ENCODE peak calls at places on chromosomes 6 and 20, in five cellular contexts. E, D, G, Y and M are unnamed samples.

GRCh38 chr6:41546866-41547798 is 951 bp downstream of the FOXP4 start:
- DNase-seq in G (no peak), E (no peak), Y (peak), D (no peak), M (peak)

GRCh38 chr6:69704916-69705315 is 91.9 kb downstream of the LMBRD1 start:
- DNase-seq in E (no peak), G (no peak), D (no peak), Y (no peak), M (no peak)

GRCh38 chr20:22438926-22439325 is 145.4 kb downstream of the FOXA2 start:
- DNase-seq in D (no peak), Y (no peak), E (no peak), G (no peak), M (no peak)

GRCh38 chr6:53042112-53042511 is 23.1 kb upstream of the FBXO9 start:
- DNase-seq in G (no peak), E (no peak), Y (no peak), D (no peak), M (no peak)

GRCh38 chr6:127289934-127290333 is 23.3 kb downstream of the RNF146 start:
- DNase-seq in D (no peak), Y (no peak), G (no peak), E (no peak), M (no peak)

GRCh38 chr6:126786262-126786661 is 332.2 kb upstream of the RSPO3 start:
- DNase-seq in G (no peak), Y (no peak), D (no peak), E (no peak), M (no peak)

GRCh38 chr6:134422426-134423231 is 104.7 kb upstream of the SGK1 start:
- DNase-seq in Y (no peak), E (peak), D (no peak), G (no peak), M (no peak)

GRCh38 chr6:120826253-120826652 is 508.0 kb downstream of the TBC1D32 start:
- DNase-seq in E (no peak), G (no peak), Y (peak), D (no peak), M (no peak)

GRCh38 chr6:135568366-135568765 is 70.8 kb upstream of the AHI1 start:
- DNase-seq in D (peak), E (peak), Y (no peak), G (no peak), M (peak)

GRCh38 chr6:1527098-1527497 is 82.6 kb upstream of the FOXC1 start:
- DNase-seq in Y (no peak), D (no peak), G (peak), E (peak), M (peak)

GRCh38 chr6:142846883-142847287 is 98.1 kb downstream of the HIVEP2 start:
- DNase-seq in E (peak), Y (no peak), D (no peak), G (no peak), M (no peak)

GRCh38 chr6:36241728-36242127 is 28.1 kb upstream of the PNPLA1 start:
- DNase-seq in Y (peak), G (no peak), E (no peak), D (no peak), M (no peak)

GRCh38 chr20:61965606-61966491 is 99.8 kb downstream of the TAF4 start:
- DNase-seq in D (no peak), G (no peak), Y (no peak), E (no peak), M (no peak)

GRCh38 chr20:47397652-47398301 is 41.3 kb upstream of the ZMYND8 start:
- DNase-seq in E (no peak), D (no peak), Y (no peak), G (no peak), M (no peak)

GRCh38 chr6:157045831-157046454 is 268.8 kb downstream of the ARID1B start:
- DNase-seq in E (no peak), D (no peak), Y (no peak), G (no peak), M (no peak)

GRCh38 chr20:54056762-54057639 is 13.4 kb downstream of the BCAS1 start:
- DNase-seq in D (no peak), E (no peak), G (no peak), Y (no peak), M (no peak)

GRCh38 chr6:168319279-168320051 is at the start of gene DACT2:
- DNase-seq in D (no peak), Y (no peak), G (no peak), E (no peak), M (no peak)

GRCh38 chr20:23086056-23086551 is at the start of gene CD93:
- DNase-seq in Y (no peak), D (peak), G (no peak), E (no peak), M (no peak)

GRCh38 chr6:36296240-36296639 is 26.4 kb downstream of the PNPLA1 start:
- DNase-seq in D (no peak), Y (no peak), G (no peak), E (no peak), M (no peak)

GRCh38 chr20:20814685-20815084 is 102.2 kb upstream of the RALGAPA2 start:
- DNase-seq in G (no peak), E (no peak), D (no peak), Y (no peak), M (no peak)

GRCh38 chr20:44112889-44113641 is 73.9 kb downstream of the JPH2 start:
- DNase-seq in E (no peak), G (no peak), D (no peak), Y (no peak), M (no peak)

GRCh38 chr6:10297825-10298224 is 117.0 kb downstream of the TFAP2A start:
- DNase-seq in D (no peak), Y (no peak), G (no peak), E (no peak), M (no peak)

GRCh38 chr20:4066551-4066950 is 51.2 kb upstream of the RNF24 start:
- DNase-seq in G (no peak), D (no peak), E (no peak), Y (no peak), M (no peak)

GRCh38 chr6:119207973-119208725 is 129.7 kb upstream of the FAM184A start:
- DNase-seq in D (no peak), E (peak), Y (no peak), G (no peak), M (no peak)

GRCh38 chr20:37565134-37565811 is 37.6 kb upstream of the BLCAP start:
- DNase-seq in D (no peak), G (no peak), E (no peak), Y (no peak), M (no peak)

GRCh38 chr6:96391776-96392175 is 129.8 kb upstream of the UFL1 start:
- DNase-seq in G (peak), Y (no peak), D (no peak), E (no peak), M (no peak)

GRCh38 chr6:98824163-98824906 is 10.0 kb upstream of the POU3F2 start:
- DNase-seq in G (no peak), Y (no peak), D (no peak), E (no peak), M (no peak)

GRCh38 chr6:72464246-72464645 is 157.6 kb upstream of the KCNQ5 start:
- DNase-seq in E (no peak), G (no peak), Y (no peak), D (no peak), M (no peak)

GRCh38 chr20:54733687-54734086 is 258.3 kb downstream of the DOK5 start:
- DNase-seq in G (no peak), Y (no peak), E (no peak), D (no peak), M (no peak)

GRCh38 chr20:20052074-20052970 is at the start of the genes CFAP61 and CRNKL1:
- DNase-seq in D (peak), E (peak), Y (peak), G (peak), M (peak)